ENCODE peak calls at places on chromosomes 1 and 21, in nine cellular contexts. T, L, W, I, C, H, M, Q and R are unnamed samples.

GRCh38 chr1:180908084-180908765 is 4.5 kb upstream of the KIAA1614 start:
- DNase-seq in T (no peak), L (no peak), W (no peak), I (no peak), C (no peak), H (no peak), M (no peak), Q (no peak), R (no peak)

GRCh38 chr21:45852886-45853400 is 128.6 kb upstream of the COL6A1 start:
- DNase-seq in T (no peak), L (peak; percentile 37), W (no peak), I (no peak), C (no peak), H (no peak), M (no peak), Q (no peak), R (peak; percentile 52)

GRCh38 chr1:15351301-15351700 is 58.4 kb upstream of the EFHD2 start:
- DNase-seq in T (no peak), L (no peak), W (no peak), I (no peak), C (no peak), H (no peak), M (no peak), Q (peak; percentile 71), R (no peak)

GRCh38 chr1:168476588-168477379 is 67.0 kb downstream of the XCL2 start:
- DNase-seq in T (no peak), L (no peak), W (no peak), I (no peak), C (no peak), H (no peak), M (no peak), Q (no peak), R (no peak)

GRCh38 chr1:203675596-203676347 is 49.1 kb downstream of the ATP2B4 start:
- DNase-seq in T (no peak), L (no peak), W (no peak), I (no peak), C (no peak), H (no peak), M (no peak), Q (peak; percentile 66), R (no peak)

GRCh38 chr21:38439336-38439900 is 58.9 kb downstream of the ERG start:
- DNase-seq in T (peak; percentile 55), L (no peak), W (no peak), I (peak; percentile 57), C (no peak), H (no peak), M (no peak), Q (no peak), R (no peak)

GRCh38 chr1:151399890-151400235 is 490 bp downstream of the PSMB4 start:
- DNase-seq in T (peak; percentile 33), L (no peak), W (peak; percentile 15), I (peak; percentile 4), C (no peak), H (no peak), M (no peak), Q (no peak), R (no peak)

GRCh38 chr21:35226302-35226701 is 177.2 kb upstream of the RUNX1 start:
- DNase-seq in T (peak; percentile 59), L (peak; percentile 68), W (no peak), I (peak; percentile 43), C (peak; percentile 52), H (no peak), M (no peak), Q (no peak), R (no peak)

GRCh38 chr1:106080608-106081325 is 975.7 kb upstream of the PRMT6 start:
- DNase-seq in T (no peak), L (no peak), W (no peak), I (no peak), C (no peak), H (no peak), M (no peak), Q (no peak), R (no peak)

GRCh38 chr21:34814529-34814951 is 145.7 kb downstream of the CLIC6 start:
- DNase-seq in T (no peak), L (peak; percentile 66), W (no peak), I (no peak), C (no peak), H (no peak), M (no peak), Q (no peak), R (no peak)

GRCh38 chr1:6444377-6444776 is 19.8 kb downstream of the ESPN start:
- DNase-seq in T (no peak), L (no peak), W (no peak), I (no peak), C (no peak), H (no peak), M (no peak), Q (no peak), R (no peak)

DNA sequence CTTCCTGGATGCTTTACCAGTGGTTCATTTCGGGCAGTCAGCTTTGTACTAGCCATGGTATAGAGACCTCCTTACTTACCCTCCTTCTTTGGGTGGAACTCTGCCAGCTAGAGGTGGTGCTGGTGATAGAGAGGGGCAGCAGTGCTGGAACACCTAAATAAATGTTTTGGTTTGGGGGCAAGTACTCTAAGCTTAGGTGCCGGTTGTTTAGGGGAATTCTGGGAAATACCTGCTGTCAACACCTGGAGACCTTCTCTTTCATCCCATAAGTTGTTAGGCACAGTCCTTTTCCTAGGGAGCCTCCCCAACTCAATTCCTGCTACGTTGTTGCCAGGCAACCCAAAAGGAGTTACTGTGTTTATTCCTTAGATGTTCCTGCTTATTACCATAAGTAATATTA is 16.8 kb downstream of the SCP2 start:
- DNase-seq in T (no peak), L (no peak), W (no peak), I (no peak), C (no peak), H (no peak), M (no peak), Q (no peak), R (no peak)
- TF ChIP-seq CTCF in T (no peak), L (no peak), W (no peak), I (no peak), C (no peak), H (no peak), M (no peak), Q (no peak), R (no peak)

GRCh38 chr1:156579472-156579871 is at the start of gene TTC24:
- DNase-seq in T (no peak), L (no peak), W (no peak), I (no peak), C (no peak), H (no peak), M (no peak), Q (no peak), R (no peak)

GRCh38 chr1:156583821-156584622 is 4.5 kb downstream of the TTC24 start:
- DNase-seq in T (peak; percentile 82), L (no peak), W (peak; percentile 82), I (peak; percentile 60), C (peak; percentile 65), H (peak; percentile 85), M (peak; percentile 59), Q (peak; percentile 84), R (no peak)

GRCh38 chr1:156581661-156582387 is 2.3 kb downstream of the TTC24 start:
- DNase-seq in T (no peak), L (no peak), W (no peak), I (no peak), C (no peak), H (no peak), M (no peak), Q (no peak), R (no peak)

GRCh38 chr1:156584813-156585212 is 5.3 kb downstream of the TTC24 start:
- DNase-seq in T (no peak), L (no peak), W (no peak), I (no peak), C (no peak), H (peak; percentile 57), M (no peak), Q (no peak), R (no peak)

DNA sequence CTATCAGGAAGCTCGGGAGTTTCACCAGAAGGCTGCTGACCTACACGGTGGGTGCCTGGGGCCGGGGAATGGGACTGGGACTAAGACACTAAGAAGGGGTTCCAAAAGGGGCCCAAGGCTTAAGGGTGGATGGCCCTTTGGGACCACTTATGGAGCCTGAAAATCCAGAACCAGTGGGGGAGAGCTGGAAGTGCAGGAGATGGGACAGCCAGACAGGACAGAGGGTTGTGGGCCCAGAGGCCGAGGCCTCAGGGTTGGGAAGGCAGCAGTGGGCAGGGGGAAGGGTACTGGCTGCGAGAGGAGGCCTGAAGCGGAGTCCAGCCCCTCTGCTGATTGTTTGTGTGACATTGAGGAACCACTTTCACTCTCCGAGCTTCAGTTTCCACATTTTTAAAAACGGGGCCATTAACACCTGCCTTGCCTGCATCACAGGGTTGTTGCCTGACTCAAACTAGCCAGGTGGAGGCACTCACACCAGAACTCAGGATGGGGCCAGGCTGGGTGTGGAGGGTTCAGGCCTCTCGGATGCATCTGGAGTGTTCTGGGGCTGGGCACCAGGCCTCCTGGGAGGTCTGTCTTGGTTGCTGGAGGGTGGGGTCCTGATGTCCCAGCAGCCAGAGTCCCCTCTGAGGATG is 3.0 kb downstream of the TTC24 start:
- DNase-seq in T (no peak), L (no peak), W (no peak), I (no peak), C (no peak), H (no peak), M (no peak), Q (no peak), R (no peak)
- TF ChIP-seq CTCF in T (no peak), L (no peak), W (no peak), I (no peak), C (no peak), H (no peak), M (no peak), Q (no peak), R (no peak)

GRCh38 chr21:30256100-30256499 is 26.6 kb downstream of the KRTAP24-1 start:
- DNase-seq in T (no peak), L (no peak), W (no peak), I (no peak), C (no peak), H (no peak), M (no peak), Q (peak; percentile 58), R (no peak)

GRCh38 chr21:30251781-30252180 is 31.0 kb downstream of the KRTAP24-1 start:
- DNase-seq in T (no peak), L (no peak), W (no peak), I (no peak), C (no peak), H (no peak), M (no peak), Q (no peak), R (no peak)

GRCh38 chr21:30255679-30256078 is 27.1 kb downstream of the KRTAP24-1 start:
- DNase-seq in T (no peak), L (no peak), W (no peak), I (no peak), C (no peak), H (no peak), M (no peak), Q (no peak), R (no peak)

GRCh38 chr21:30257773-30258172 is 25.0 kb downstream of the KRTAP24-1 start:
- DNase-seq in T (peak; percentile 1), L (no peak), W (peak; percentile 49), I (no peak), C (no peak), H (no peak), M (peak; percentile 9), Q (peak; percentile 30), R (no peak)
- TF ChIP-seq CTCF in T (no peak), L (peak; percentile 43), W (peak; percentile 57), I (peak; percentile 19), C (no peak), H (no peak), M (peak; percentile 27), Q (peak; percentile 15), R (peak; percentile 63)

DNA sequence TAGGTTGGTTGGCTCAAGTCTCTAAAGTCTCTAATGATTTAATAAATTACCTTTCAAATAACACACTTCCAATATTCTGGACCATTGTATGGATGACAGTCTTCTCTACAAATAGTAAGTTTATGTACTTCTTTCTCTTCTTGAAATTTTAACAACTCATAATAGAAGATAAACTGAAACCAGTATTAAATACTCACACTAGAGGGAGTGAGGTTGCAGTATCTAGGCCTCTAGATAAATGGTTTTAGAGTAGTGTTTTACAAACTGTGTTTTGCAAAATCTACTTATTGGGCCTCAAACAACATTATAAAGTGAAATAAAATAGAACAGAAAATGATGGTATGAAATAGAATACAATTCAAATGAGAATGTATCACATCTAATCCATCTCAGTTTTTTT is 479.9 kb upstream of the BRINP3 start:
- DNase-seq in T (peak; percentile 16), L (no peak), W (no peak), I (no peak), C (no peak), H (no peak), M (no peak), Q (no peak), R (no peak)
- TF ChIP-seq CTCF in T (peak; percentile 21), L (no peak), W (no peak), I (no peak), C (no peak), H (no peak), M (no peak), Q (no peak), R (no peak)